ENCODE peak calls at places on chromosomes 12 and 14, in seven cellular contexts. R, E, G, Y, Z, B and Q are unnamed samples.

GRCh38 chr12:89497005-89497404 is 27.6 kb downstream of the GALNT4 start:
- DNase-seq in R (no peak), E (no peak), G (no peak), Y (no peak), Z (no peak), B (no peak), Q (no peak)

GRCh38 chr12:74541074-74541473 is 3.4 kb downstream of the ATXN7L3B start:
- DNase-seq in R (no peak), E (no peak), G (no peak), Y (no peak), Z (no peak), B (no peak), Q (no peak)

GRCh38 chr14:104797112-104798044 is 1.8 kb upstream of the AKT1 start:
- DNase-seq in R (peak), E (no peak), G (peak), Y (no peak), Z (no peak), B (no peak), Q (no peak)

GRCh38 chr12:47741340-47741703 is 16.0 kb upstream of the ENDOU start:
- DNase-seq in R (no peak), E (peak), G (no peak), Y (peak), Z (no peak), B (no peak), Q (peak)

GRCh38 chr14:95515523-95516517 is 630 bp downstream of the SYNE3 start:
- DNase-seq in R (peak), E (no peak), G (peak), Y (peak), Z (peak), B (no peak), Q (peak)

GRCh38 chr14:100155881-100156645 is 3.4 kb downstream of the DEGS2 start:
- DNase-seq in R (no peak), E (no peak), G (no peak), Y (no peak), Z (no peak), B (no peak), Q (no peak)

GRCh38 chr14:70735043-70735442 is 74.3 kb downstream of the MAP3K9 start:
- DNase-seq in R (no peak), E (no peak), G (no peak), Y (peak), Z (no peak), B (no peak), Q (no peak)

GRCh38 chr12:6461401-6462233 is 8.9 kb downstream of the VAMP1 start:
- DNase-seq in R (no peak), E (no peak), G (no peak), Y (no peak), Z (no peak), B (no peak), Q (no peak)

GRCh38 chr14:98187302-98187701 is 1084.7 kb downstream of the BCL11B start:
- DNase-seq in R (no peak), E (no peak), G (no peak), Y (no peak), Z (no peak), B (no peak), Q (no peak)

GRCh38 chr12:6790496-6791150 is 1.3 kb downstream of the CD4 start:
- DNase-seq in R (no peak), E (no peak), G (no peak), Y (no peak), Z (no peak), B (no peak), Q (no peak)

GRCh38 chr12:84772281-84772680 is 140.3 kb downstream of the SLC6A15 start:
- DNase-seq in R (no peak), E (peak), G (no peak), Y (no peak), Z (peak), B (no peak), Q (peak)

GRCh38 chr12:99059824-99060526 is 414.9 kb downstream of the APAF1 start:
- DNase-seq in R (no peak), E (peak), G (peak), Y (peak), Z (peak), B (no peak), Q (peak)

GRCh38 chr12:67456281-67456918 is 187.2 kb downstream of the CAND1 start:
- DNase-seq in R (no peak), E (peak), G (peak), Y (peak), Z (peak), B (no peak), Q (peak)

GRCh38 chr12:46944104-46944503 is 118.3 kb upstream of the SLC38A4 start:
- DNase-seq in R (peak), E (peak), G (no peak), Y (peak), Z (peak), B (no peak), Q (peak)

GRCh38 chr12:95424271-95424994 is 49.5 kb upstream of the METAP2 start:
- DNase-seq in R (no peak), E (no peak), G (no peak), Y (no peak), Z (no peak), B (no peak), Q (no peak)

GRCh38 chr12:130127527-130127908 is 34.7 kb upstream of the FZD10 start:
- DNase-seq in R (peak), E (no peak), G (no peak), Y (no peak), Z (no peak), B (no peak), Q (peak)

GRCh38 chr14:45633220-45633984 is 380.4 kb upstream of the MIS18BP1 start:
- DNase-seq in R (no peak), E (no peak), G (no peak), Y (no peak), Z (no peak), B (no peak), Q (no peak)

GRCh38 chr12:113929312-113929989 is 36.7 kb downstream of the RBM19 start:
- DNase-seq in R (no peak), E (no peak), G (no peak), Y (no peak), Z (no peak), B (no peak), Q (no peak)

GRCh38 chr12:48978291-48978740 is at the start of gene WNT1:
- DNase-seq in R (no peak), E (no peak), G (peak), Y (no peak), Z (no peak), B (no peak), Q (peak)

GRCh38 chr14:30848449-30849240 is 25.7 kb upstream of the COCH start:
- DNase-seq in R (no peak), E (no peak), G (no peak), Y (no peak), Z (no peak), B (no peak), Q (no peak)

GRCh38 chr14:71582705-71583104 is 349.5 kb upstream of the RGS6 start:
- DNase-seq in R (no peak), E (peak), G (no peak), Y (peak), Z (peak), B (no peak), Q (peak)

DNA sequence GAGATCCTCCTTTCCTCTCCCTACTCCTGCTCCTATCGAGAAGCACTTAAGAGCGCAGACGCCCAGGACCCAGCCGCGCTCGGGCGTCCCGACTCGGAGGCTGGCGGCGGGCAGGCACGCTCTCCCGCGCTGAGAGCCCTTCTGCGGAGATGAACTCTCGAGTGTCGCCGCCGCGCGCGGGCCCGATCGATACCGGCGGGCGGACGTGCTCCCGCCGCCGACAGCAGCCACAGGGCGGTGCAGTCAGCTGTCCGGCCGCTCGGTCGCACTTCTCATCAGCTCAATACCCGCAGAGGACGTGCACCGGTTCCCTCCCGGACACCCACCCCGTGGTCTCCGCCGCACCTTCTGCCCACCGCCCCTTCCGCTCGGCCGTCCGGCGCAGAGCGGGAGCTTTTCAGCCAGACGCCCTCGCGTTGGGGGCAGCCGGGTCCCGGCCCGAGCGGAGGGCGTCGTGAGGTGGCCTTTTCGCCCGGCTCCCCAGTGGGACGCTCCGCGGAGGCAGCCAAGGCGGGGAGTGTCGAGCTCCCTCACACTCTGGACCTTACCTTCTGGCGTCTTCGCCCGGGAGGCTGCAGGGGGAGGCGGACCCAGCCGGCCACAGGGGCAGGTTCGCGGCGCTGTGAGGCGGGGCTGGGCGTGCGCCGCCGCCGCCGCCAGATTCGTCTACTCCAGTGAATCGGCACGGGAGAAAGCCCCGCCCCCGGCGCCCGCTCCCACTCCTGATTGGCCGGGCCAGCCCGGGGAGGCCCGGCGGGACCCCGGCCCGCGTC is 421 bp upstream of the INSM2 start:
- DNase-seq in R (peak), E (peak), G (peak), Y (peak), Z (peak), B (no peak), Q (peak)
- TF ChIP-seq EZH2 in R (no peak), E (peak), G (peak), Y (peak), Z (peak), B (peak), Q (peak)

GRCh38 chr12:106582264-106582591 is 576 bp upstream of the RFX4 start:
- DNase-seq in R (no peak), E (no peak), G (no peak), Y (no peak), Z (no peak), B (no peak), Q (no peak)
- TF ChIP-seq EZH2 in R (no peak), E (no peak), G (no peak), Y (no peak), Z (peak), B (no peak), Q (no peak)

GRCh38 chr12:106900554-106900953 is 55.2 kb upstream of the TMEM263 start:
- DNase-seq in R (no peak), E (no peak), G (no peak), Y (no peak), Z (no peak), B (no peak), Q (no peak)

GRCh38 chr12:106906715-106907114 is 49.0 kb upstream of the TMEM263 start:
- DNase-seq in R (no peak), E (no peak), G (no peak), Y (no peak), Z (no peak), B (no peak), Q (no peak)

GRCh38 chr12:106901276-106901675 is 54.4 kb upstream of the TMEM263 start:
- DNase-seq in R (no peak), E (no peak), G (no peak), Y (peak), Z (peak), B (no peak), Q (peak)

GRCh38 chr12:106902053-106902452 is 53.7 kb upstream of the TMEM263 start:
- DNase-seq in R (no peak), E (no peak), G (no peak), Y (no peak), Z (no peak), B (no peak), Q (no peak)

GRCh38 chr12:106903241-106903950 is 52.3 kb upstream of the TMEM263 start:
- DNase-seq in R (peak), E (peak), G (peak), Y (peak), Z (peak), B (peak), Q (peak)
- TF ChIP-seq EZH2 in R (no peak), E (no peak), G (no peak), Y (no peak), Z (no peak), B (no peak), Q (no peak)

GRCh38 chr12:120064054-120064940 is 52.3 kb downstream of the RAB35 start:
- DNase-seq in R (no peak), E (no peak), G (no peak), Y (no peak), Z (no peak), B (no peak), Q (no peak)
- TF ChIP-seq EZH2 in R (no peak), E (no peak), G (no peak), Y (no peak), Z (no peak), B (no peak), Q (no peak)

GRCh38 chr12:27969901-27970390 is 2.6 kb downstream of the PTHLH start:
- DNase-seq in R (peak), E (no peak), G (peak), Y (peak), Z (peak), B (no peak), Q (peak)
- TF ChIP-seq EZH2 in R (no peak), E (peak), G (peak), Y (no peak), Z (no peak), B (no peak), Q (no peak)

GRCh38 chr12:54016051-54016450 is 7.3 kb downstream of the HOXC8 start:
- DNase-seq in R (no peak), E (no peak), G (no peak), Y (no peak), Z (no peak), B (no peak), Q (no peak)

GRCh38 chr12:54016478-54016964 is 7.7 kb downstream of the HOXC8 start:
- DNase-seq in R (no peak), E (peak), G (no peak), Y (peak), Z (no peak), B (no peak), Q (peak)

GRCh38 chr12:54014315-54015209 is 5.8 kb downstream of the HOXC8 start:
- DNase-seq in R (no peak), E (no peak), G (no peak), Y (no peak), Z (no peak), B (no peak), Q (peak)

GRCh38 chr12:54017027-54017788 is 8.4 kb downstream of the HOXC8 start:
- DNase-seq in R (peak), E (no peak), G (peak), Y (peak), Z (no peak), B (no peak), Q (peak)

GRCh38 chr12:54015210-54015931 is 6.6 kb downstream of the HOXC8 start:
- DNase-seq in R (no peak), E (no peak), G (no peak), Y (no peak), Z (no peak), B (no peak), Q (no peak)
- TF ChIP-seq EZH2 in R (no peak), E (peak), G (peak), Y (no peak), Z (peak), B (peak), Q (no peak)